ENCODE peak calls at places on chromosome 12, in eight cellular contexts. W is Calu3; V is RCC 7860; K is omental fat pad; B is right atrium auricular region; Z is mesothelial cell of epicardium; R is CD8-positive, alpha-beta memory T cell; P is cardiac fibroblast. A is an unnamed sample.

GRCh38 chr12:103647267-103647666 is 60.2 kb downstream of the STAB2 start:
- DNase-seq in P (peak), R (no peak), W (peak), B (no peak), K (no peak), V (peak), Z (no peak), A (no peak)

GRCh38 chr12:70831538-70831937 is 89.0 kb downstream of the PTPRR start:
- DNase-seq in B (no peak), K (no peak), Z (no peak), W (no peak), V (no peak), R (no peak), P (peak), A (no peak)

GRCh38 chr12:65308601-65309071 is 30.2 kb downstream of the MSRB3 start:
- DNase-seq in P (peak), K (no peak), R (no peak), B (no peak), V (no peak), W (no peak), Z (no peak), A (no peak)

GRCh38 chr12:69653703-69654102 is 43.0 kb upstream of the LRRC10 start:
- DNase-seq in P (peak), V (no peak), B (no peak), R (no peak), Z (no peak), K (no peak), W (no peak), A (no peak)

GRCh38 chr12:14239350-14239934 is 126.0 kb upstream of the ATF7IP start:
- DNase-seq in Z (no peak), P (peak), B (peak), K (no peak), V (peak), R (no peak), W (peak), A (no peak)

GRCh38 chr12:72071030-72071429 is 132.4 kb downstream of the TPH2 start:
- DNase-seq in R (no peak), Z (no peak), B (no peak), K (no peak), P (no peak), W (no peak), V (no peak), A (no peak)

GRCh38 chr12:62516932-62517331 is 50.3 kb downstream of the MON2 start:
- DNase-seq in V (no peak), P (no peak), Z (no peak), B (no peak), R (no peak), K (no peak), W (no peak), A (no peak)

GRCh38 chr12:64824500-64825142 is at the start of gene TBC1D30:
- DNase-seq in W (peak), R (no peak), B (no peak), P (peak), V (no peak), Z (peak), K (no peak), A (no peak)

GRCh38 chr12:11510671-11511070 is 115.3 kb upstream of the PRB2 start:
- DNase-seq in W (no peak), R (no peak), B (no peak), Z (no peak), V (peak), P (no peak), K (no peak), A (no peak)

GRCh38 chr12:79782197-79782890 is 91.6 kb upstream of the PAWR start:
- DNase-seq in K (no peak), R (no peak), W (no peak), Z (no peak), V (no peak), P (peak), B (no peak), A (no peak)

GRCh38 chr12:7154901-7155470 is 24.8 kb downstream of the CLSTN3 start:
- DNase-seq in P (no peak), Z (no peak), B (no peak), W (no peak), K (no peak), R (no peak), V (no peak), A (no peak)

GRCh38 chr12:10722502-10722904 is 620 bp downstream of the YBX3 start:
- DNase-seq in B (peak), V (peak), Z (peak), R (peak), W (peak), P (peak), K (no peak), A (no peak)

GRCh38 chr12:10186299-10186698 is 7.5 kb downstream of the TMEM52B start:
- DNase-seq in K (no peak), R (no peak), B (peak), W (no peak), V (no peak), Z (no peak), P (no peak), A (no peak)

GRCh38 chr12:77058740-77059139 is 6.6 kb downstream of the E2F7 start:
- DNase-seq in K (no peak), W (no peak), R (no peak), V (no peak), P (peak), B (no peak), Z (no peak), A (no peak)

GRCh38 chr12:69101505-69101904 is 137.9 kb upstream of the CPSF6 start:
- DNase-seq in Z (no peak), W (no peak), V (no peak), R (no peak), P (peak), B (no peak), K (no peak), A (no peak)

GRCh38 chr12:93960521-93960920 is 187.9 kb upstream of the PLXNC1 start:
- DNase-seq in P (no peak), R (no peak), B (no peak), K (no peak), V (no peak), Z (no peak), W (no peak), A (no peak)

GRCh38 chr12:124740691-124741137 is 123.0 kb downstream of the SCARB1 start:
- DNase-seq in W (peak), B (no peak), Z (no peak), V (peak), P (peak), K (no peak), R (no peak), A (no peak)

GRCh38 chr12:1515010-1515409 is 79.4 kb downstream of the FBXL14 start:
- DNase-seq in K (no peak), B (no peak), V (no peak), R (no peak), W (no peak), P (no peak), Z (no peak), A (no peak)

GRCh38 chr12:27064397-27065342 is 17.7 kb downstream of the C12orf71 start:
- DNase-seq in P (no peak), R (no peak), Z (no peak), K (no peak), V (no peak), B (no peak), W (no peak), A (no peak)

GRCh38 chr12:23950775-23951391 is 1.4 kb upstream of the SOX5 start:
- DNase-seq in Z (peak), K (no peak), W (no peak), B (peak), P (peak), V (no peak), R (no peak), A (no peak)

GRCh38 chr12:13203028-13203922 is 6.7 kb downstream of the EMP1 start:
- DNase-seq in B (peak), W (no peak), K (no peak), P (peak), R (no peak), Z (no peak), V (no peak), A (no peak)